ENCODE peak calls at places on chromosomes 6 and 20, in six cellular contexts. One of them, this sample, is unnamed.

GRCh38 chr6:1423578-1423977 is 34.2 kb downstream of the FOXF2 start:
- DNase-seq in bronchial epithelial cell: no peak
- DNase-seq in SW480: no peak
- DNase-seq in left ventricle myocardium inferior: no peak
- DNase-seq in stimulated activated CD4-positive, alpha-beta T cell treated with anti-CD3 and anti-CD28 coated beads, Interleukin-2, amount 100 ng/mL, for 24 hours: no peak
- DNase-seq in activated T-cell treated with anti-CD3 and anti-CD28 coated beads, Interleukin-2, amount 50 U/mL, for 72 hours: no peak
- DNase-seq in this sample: no peak

GRCh38 chr6:35487653-35488516 is 9.0 kb downstream of the TEAD3 start:
- DNase-seq in bronchial epithelial cell: peak; percentile 66
- DNase-seq in left ventricle myocardium inferior: peak; percentile 16
- DNase-seq in stimulated activated CD4-positive, alpha-beta T cell treated with anti-CD3 and anti-CD28 coated beads, Interleukin-2, amount 100 ng/mL, for 24 hours: no peak
- DNase-seq in SW480: peak; percentile 55
- DNase-seq in activated T-cell treated with anti-CD3 and anti-CD28 coated beads, Interleukin-2, amount 50 U/mL, for 72 hours: no peak
- DNase-seq in this sample: peak; percentile 51

GRCh38 chr6:45187841-45188240 is 140.3 kb upstream of the RUNX2 start:
- DNase-seq in left ventricle myocardium inferior: no peak
- DNase-seq in bronchial epithelial cell: peak; percentile 90
- DNase-seq in stimulated activated CD4-positive, alpha-beta T cell treated with anti-CD3 and anti-CD28 coated beads, Interleukin-2, amount 100 ng/mL, for 24 hours: no peak
- DNase-seq in activated T-cell treated with anti-CD3 and anti-CD28 coated beads, Interleukin-2, amount 50 U/mL, for 72 hours: peak; percentile 37
- DNase-seq in SW480: peak; percentile 43
- DNase-seq in this sample: no peak

GRCh38 chr6:2899596-2899995 is 3.5 kb downstream of the SERPINB9 start:
- DNase-seq in bronchial epithelial cell: no peak
- DNase-seq in stimulated activated CD4-positive, alpha-beta T cell treated with anti-CD3 and anti-CD28 coated beads, Interleukin-2, amount 100 ng/mL, for 24 hours: peak; percentile 57
- DNase-seq in left ventricle myocardium inferior: no peak
- DNase-seq in SW480: no peak
- DNase-seq in activated T-cell treated with anti-CD3 and anti-CD28 coated beads, Interleukin-2, amount 50 U/mL, for 72 hours: peak; percentile 59
- DNase-seq in this sample: no peak

GRCh38 chr20:8082999-8083398 is 49.1 kb upstream of the PLCB1 start:
- DNase-seq in activated T-cell treated with anti-CD3 and anti-CD28 coated beads, Interleukin-2, amount 50 U/mL, for 72 hours: no peak
- DNase-seq in SW480: no peak
- DNase-seq in stimulated activated CD4-positive, alpha-beta T cell treated with anti-CD3 and anti-CD28 coated beads, Interleukin-2, amount 100 ng/mL, for 24 hours: no peak
- DNase-seq in bronchial epithelial cell: no peak
- DNase-seq in left ventricle myocardium inferior: no peak
- DNase-seq in this sample: no peak

GRCh38 chr6:40444811-40445210 is 142.4 kb downstream of the LRFN2 start:
- DNase-seq in stimulated activated CD4-positive, alpha-beta T cell treated with anti-CD3 and anti-CD28 coated beads, Interleukin-2, amount 100 ng/mL, for 24 hours: no peak
- DNase-seq in bronchial epithelial cell: peak; percentile 78
- DNase-seq in SW480: no peak
- DNase-seq in left ventricle myocardium inferior: no peak
- DNase-seq in activated T-cell treated with anti-CD3 and anti-CD28 coated beads, Interleukin-2, amount 50 U/mL, for 72 hours: no peak
- DNase-seq in this sample: no peak

GRCh38 chr6:40466986-40467584 is 120.1 kb downstream of the LRFN2 start:
- DNase-seq in bronchial epithelial cell: no peak
- DNase-seq in left ventricle myocardium inferior: no peak
- DNase-seq in SW480: no peak
- DNase-seq in activated T-cell treated with anti-CD3 and anti-CD28 coated beads, Interleukin-2, amount 50 U/mL, for 72 hours: no peak
- DNase-seq in stimulated activated CD4-positive, alpha-beta T cell treated with anti-CD3 and anti-CD28 coated beads, Interleukin-2, amount 100 ng/mL, for 24 hours: no peak
- DNase-seq in this sample: no peak

GRCh38 chr20:56974499-56975250 is 291.8 kb downstream of the BMP7 start:
- DNase-seq in bronchial epithelial cell: peak; percentile 57
- DNase-seq in stimulated activated CD4-positive, alpha-beta T cell treated with anti-CD3 and anti-CD28 coated beads, Interleukin-2, amount 100 ng/mL, for 24 hours: no peak
- DNase-seq in SW480: peak; percentile 69
- DNase-seq in left ventricle myocardium inferior: no peak
- DNase-seq in activated T-cell treated with anti-CD3 and anti-CD28 coated beads, Interleukin-2, amount 50 U/mL, for 72 hours: peak; percentile 24
- DNase-seq in this sample: peak; percentile 9

GRCh38 chr6:24643925-24644324 is 2.1 kb downstream of the KIAA0319 start:
- DNase-seq in activated T-cell treated with anti-CD3 and anti-CD28 coated beads, Interleukin-2, amount 50 U/mL, for 72 hours: no peak
- DNase-seq in left ventricle myocardium inferior: no peak
- DNase-seq in SW480: peak; percentile 23
- DNase-seq in stimulated activated CD4-positive, alpha-beta T cell treated with anti-CD3 and anti-CD28 coated beads, Interleukin-2, amount 100 ng/mL, for 24 hours: no peak
- DNase-seq in bronchial epithelial cell: no peak
- DNase-seq in this sample: no peak

GRCh38 chr20:31713312-31714049 is 9.2 kb downstream of the BCL2L1 start:
- DNase-seq in activated T-cell treated with anti-CD3 and anti-CD28 coated beads, Interleukin-2, amount 50 U/mL, for 72 hours: no peak
- DNase-seq in bronchial epithelial cell: peak; percentile 80
- DNase-seq in stimulated activated CD4-positive, alpha-beta T cell treated with anti-CD3 and anti-CD28 coated beads, Interleukin-2, amount 100 ng/mL, for 24 hours: no peak
- DNase-seq in SW480: peak; percentile 98
- DNase-seq in left ventricle myocardium inferior: peak; percentile 84
- DNase-seq in this sample: no peak

GRCh38 chr6:130500693-130501092 is 134.9 kb downstream of the TMEM200A start:
- DNase-seq in left ventricle myocardium inferior: no peak
- DNase-seq in bronchial epithelial cell: no peak
- DNase-seq in activated T-cell treated with anti-CD3 and anti-CD28 coated beads, Interleukin-2, amount 50 U/mL, for 72 hours: no peak
- DNase-seq in SW480: no peak
- DNase-seq in stimulated activated CD4-positive, alpha-beta T cell treated with anti-CD3 and anti-CD28 coated beads, Interleukin-2, amount 100 ng/mL, for 24 hours: no peak
- DNase-seq in this sample: no peak

GRCh38 chr6:70686548-70687133 is 19.0 kb downstream of the SMAP1 start:
- DNase-seq in stimulated activated CD4-positive, alpha-beta T cell treated with anti-CD3 and anti-CD28 coated beads, Interleukin-2, amount 100 ng/mL, for 24 hours: no peak
- DNase-seq in SW480: peak; percentile 33
- DNase-seq in left ventricle myocardium inferior: no peak
- DNase-seq in bronchial epithelial cell: peak; percentile 50
- DNase-seq in activated T-cell treated with anti-CD3 and anti-CD28 coated beads, Interleukin-2, amount 50 U/mL, for 72 hours: no peak
- DNase-seq in this sample: peak; percentile 42

GRCh38 chr20:37902504-37903313 is at the start of gene VSTM2L:
- DNase-seq in stimulated activated CD4-positive, alpha-beta T cell treated with anti-CD3 and anti-CD28 coated beads, Interleukin-2, amount 100 ng/mL, for 24 hours: no peak
- DNase-seq in activated T-cell treated with anti-CD3 and anti-CD28 coated beads, Interleukin-2, amount 50 U/mL, for 72 hours: peak; percentile 12
- DNase-seq in left ventricle myocardium inferior: no peak
- DNase-seq in bronchial epithelial cell: peak; percentile 28
- DNase-seq in SW480: peak; percentile 35
- DNase-seq in this sample: no peak

GRCh38 chr20:35005463-35005961 is 49.8 kb downstream of the MYH7B start:
- DNase-seq in stimulated activated CD4-positive, alpha-beta T cell treated with anti-CD3 and anti-CD28 coated beads, Interleukin-2, amount 100 ng/mL, for 24 hours: no peak
- DNase-seq in left ventricle myocardium inferior: no peak
- DNase-seq in SW480: no peak
- DNase-seq in activated T-cell treated with anti-CD3 and anti-CD28 coated beads, Interleukin-2, amount 50 U/mL, for 72 hours: no peak
- DNase-seq in bronchial epithelial cell: no peak
- DNase-seq in this sample: no peak

GRCh38 chr6:142246960-142247359 is 54.8 kb upstream of the ADGRG6 start:
- DNase-seq in bronchial epithelial cell: no peak
- DNase-seq in stimulated activated CD4-positive, alpha-beta T cell treated with anti-CD3 and anti-CD28 coated beads, Interleukin-2, amount 100 ng/mL, for 24 hours: no peak
- DNase-seq in left ventricle myocardium inferior: no peak
- DNase-seq in SW480: no peak
- DNase-seq in activated T-cell treated with anti-CD3 and anti-CD28 coated beads, Interleukin-2, amount 50 U/mL, for 72 hours: no peak
- DNase-seq in this sample: no peak

This sample was measured in small intestine.